ENCODE peak calls at places on chromosomes 3 and 15, in ten cellular contexts. S is GM12891; O is amniotic stem cell; U is ELF-1; T is KBM-7; H is activated CD8-positive, alpha-beta memory T cell treated with anti-CD3 and anti-CD28 coated beads, Interleukin-2, amount 50 U/mL, for 48 hours; L is A549; Q is OCI-LY7; F is choroid plexus epithelial cell; P is cardiac muscle cell. Z is an unnamed sample.

GRCh38 chr15:59725172-59725486 is 36.0 kb upstream of the BNIP2 start:
- DNase-seq in S (no peak), O (no peak), U (no peak), T (no peak), H (no peak), L (no peak), Q (no peak), F (no peak), P (no peak), Z (no peak)

GRCh38 chr3:65614585-65614984 is 424.1 kb downstream of the MAGI1 start:
- DNase-seq in S (no peak), O (no peak), U (no peak), T (no peak), H (no peak), L (no peak), Q (no peak), F (no peak), P (no peak), Z (no peak)

GRCh38 chr3:134527037-134527436 is 41.2 kb downstream of the CEP63 start:
- DNase-seq in S (no peak), O (no peak), U (peak; percentile 54), T (peak; percentile 26), H (no peak), L (peak; percentile 5), Q (no peak), F (peak; percentile 16), P (peak; percentile 7), Z (peak; percentile 11)

GRCh38 chr3:5002174-5002870 is 23.1 kb downstream of the BHLHE40 start:
- DNase-seq in S (no peak), O (no peak), U (peak; percentile 83), T (peak; percentile 97), H (peak; percentile 85), L (no peak), Q (no peak), F (no peak), P (no peak), Z (peak; percentile 89)

GRCh38 chr15:78630886-78631633 is 9.9 kb downstream of the CHRNB4 start:
- DNase-seq in S (no peak), O (no peak), U (no peak), T (no peak), H (no peak), L (no peak), Q (no peak), F (no peak), P (no peak), Z (no peak)

GRCh38 chr15:67097893-67098740 is 32.7 kb downstream of the SMAD3 start:
- DNase-seq in S (no peak), O (peak; percentile 31), U (no peak), T (peak; percentile 97), H (no peak), L (no peak), Q (no peak), F (peak; percentile 89), P (peak; percentile 92), Z (peak; percentile 72)

GRCh38 chr15:36175781-36176211 is 403.6 kb upstream of the CDIN1 start:
- DNase-seq in S (no peak), O (no peak), U (peak; percentile 6), T (no peak), H (no peak), L (no peak), Q (no peak), F (no peak), P (no peak), Z (no peak)

GRCh38 chr15:59376735-59377134 is 4.1 kb upstream of the MYO1E start:
- DNase-seq in S (no peak), O (no peak), U (no peak), T (no peak), H (no peak), L (peak; percentile 48), Q (peak; percentile 65), F (peak; percentile 66), P (peak; percentile 39), Z (no peak)

GRCh38 chr15:32100286-32100685 is 70.0 kb downstream of the CHRNA7 start:
- DNase-seq in S (no peak), O (no peak), U (no peak), T (no peak), H (no peak), L (no peak), Q (no peak), F (no peak), P (no peak), Z (no peak)

GRCh38 chr15:31296304-31297220 is 30.1 kb upstream of the KLF13 start:
- DNase-seq in S (no peak), O (no peak), U (peak; percentile 64), T (no peak), H (no peak), L (peak; percentile 93), Q (no peak), F (peak; percentile 30), P (no peak), Z (no peak)

GRCh38 chr15:52233405-52233804 is 42.2 kb upstream of the GNB5 start:
- DNase-seq in S (no peak), O (no peak), U (no peak), T (peak; percentile 73), H (no peak), L (no peak), Q (peak; percentile 86), F (no peak), P (no peak), Z (no peak)

GRCh38 chr3:14143271-14143605 is 18.4 kb downstream of the TMEM43 start:
- DNase-seq in S (no peak), O (no peak), U (no peak), T (no peak), H (no peak), L (no peak), Q (no peak), F (peak; percentile 42), P (peak; percentile 42), Z (no peak)

GRCh38 chr3:115113367-115113766 is 33.7 kb downstream of the ZBTB20 start:
- DNase-seq in S (no peak), O (no peak), U (no peak), T (no peak), H (no peak), L (no peak), Q (no peak), F (peak; percentile 76), P (peak; percentile 80), Z (no peak)

GRCh38 chr3:43996379-43997301 is 245.0 kb upstream of the TOPAZ1 start:
- DNase-seq in S (peak; percentile 18), O (no peak), U (peak; percentile 70), T (peak; percentile 59), H (peak; percentile 66), L (peak; percentile 78), Q (peak; percentile 65), F (peak; percentile 24), P (peak; percentile 29), Z (no peak)

GRCh38 chr3:45701167-45701867 is 12.1 kb downstream of the SACM1L start:
- DNase-seq in S (no peak), O (no peak), U (peak; percentile 59), T (peak; percentile 49), H (no peak), L (no peak), Q (no peak), F (no peak), P (no peak), Z (no peak)

GRCh38 chr15:93286456-93286855 is 197.4 kb upstream of the RGMA start:
- DNase-seq in S (no peak), O (no peak), U (no peak), T (no peak), H (no peak), L (no peak), Q (no peak), F (no peak), P (no peak), Z (no peak)

GRCh38 chr3:13660042-13660874 is 111.3 kb downstream of the FBLN2 start:
- DNase-seq in S (no peak), O (no peak), U (no peak), T (no peak), H (no peak), L (no peak), Q (no peak), F (no peak), P (no peak), Z (no peak)

GRCh38 chr15:34366271-34367043 is 539 bp downstream of the LPCAT4 start:
- DNase-seq in S (no peak), O (peak; percentile 15), U (peak; percentile 92), T (peak; percentile 79), H (peak; percentile 79), L (peak; percentile 66), Q (peak; percentile 66), F (peak; percentile 26), P (peak; percentile 67), Z (peak; percentile 75)

GRCh38 chr3:88779482-88779881 is 327.9 kb upstream of the EPHA3 start:
- DNase-seq in S (no peak), O (no peak), U (no peak), T (no peak), H (no peak), L (no peak), Q (no peak), F (peak; percentile 4), P (no peak), Z (no peak)

GRCh38 chr3:111936191-111936841 is 42.5 kb upstream of the ABHD10 start:
- DNase-seq in S (no peak), O (peak; percentile 21), U (no peak), T (no peak), H (no peak), L (peak; percentile 48), Q (no peak), F (peak; percentile 72), P (peak; percentile 59), Z (no peak)

GRCh38 chr3:47016934-47017435 is 37.5 kb downstream of the NBEAL2 start:
- DNase-seq in S (peak; percentile 32), O (peak; percentile 57), U (no peak), T (peak; percentile 98), H (peak; percentile 57), L (no peak), Q (peak; percentile 83), F (peak; percentile 83), P (peak; percentile 80), Z (peak; percentile 85)

GRCh38 chr3:15536856-15537255 is 15.3 kb upstream of the COLQ start:
- DNase-seq in S (no peak), O (no peak), U (no peak), T (no peak), H (no peak), L (no peak), Q (no peak), F (no peak), P (no peak), Z (no peak)

GRCh38 chr3:25532763-25533162 is 104.7 kb downstream of the RARB start:
- DNase-seq in S (peak; percentile 5), O (no peak), U (peak; percentile 13), T (peak; percentile 32), H (peak; percentile 66), L (peak; percentile 48), Q (peak; percentile 38), F (peak; percentile 54), P (no peak), Z (peak; percentile 73)

GRCh38 chr15:90638241-90638691 is 78.9 kb upstream of the BLM start:
- DNase-seq in S (no peak), O (no peak), U (no peak), T (peak; percentile 75), H (no peak), L (no peak), Q (no peak), F (no peak), P (no peak), Z (no peak)

GRCh38 chr3:3068358-3068881 is 41.8 kb downstream of the IL5RA start:
- DNase-seq in S (no peak), O (no peak), U (no peak), T (no peak), H (no peak), L (no peak), Q (no peak), F (no peak), P (no peak), Z (no peak)

GRCh38 chr3:169082076-169082475 is 581.4 kb downstream of the MECOM start:
- DNase-seq in S (no peak), O (no peak), U (no peak), T (no peak), H (no peak), L (no peak), Q (no peak), F (no peak), P (no peak), Z (no peak)

GRCh38 chr3:82474140-82474539 is 712.7 kb upstream of the GBE1 start:
- DNase-seq in S (no peak), O (no peak), U (no peak), T (no peak), H (no peak), L (no peak), Q (no peak), F (no peak), P (no peak), Z (no peak)

GRCh38 chr15:66997212-66997611 is 68.2 kb upstream of the SMAD3 start:
- DNase-seq in S (no peak), O (peak; percentile 65), U (no peak), T (no peak), H (no peak), L (no peak), Q (no peak), F (peak; percentile 78), P (peak; percentile 55), Z (no peak)

Z was measured in K562.